ENCODE peak calls at places on chromosomes 12 and 14, in seven cellular contexts. C is mucosa of descending colon, J is HepG2, A is tibial artery, N is left lung, H is OCI-LY7, V is DND-41. W is an unnamed sample.

GRCh38 chr12:93883436-93884154 is 206.4 kb downstream of the CRADD start:
- DNase-seq in N (no peak), H (no peak), J (no peak), V (no peak), C (no peak), A (no peak), W (no peak)

GRCh38 chr12:96447256-96447655 is 42.1 kb upstream of the CFAP54 start:
- DNase-seq in V (no peak), H (no peak), A (no peak), N (no peak), C (no peak), J (no peak), W (no peak)

GRCh38 chr12:33192226-33192625 is 247.4 kb downstream of the SYT10 start:
- DNase-seq in H (no peak), V (no peak), A (no peak), J (no peak), N (no peak), C (no peak), W (no peak)

GRCh38 chr12:24378548-24379011 is 429.1 kb upstream of the SOX5 start:
- DNase-seq in J (no peak), N (no peak), C (no peak), A (no peak), H (no peak), V (no peak), W (no peak)

GRCh38 chr12:121803861-121804416 is at the start of gene SETD1B:
- DNase-seq in A (peak; percentile 83), J (no peak), H (peak; percentile 79), V (peak; percentile 83), C (peak; percentile 72), N (peak; percentile 92), W (no peak)

GRCh38 chr14:56181666-56182065 is 63.5 kb downstream of the PELI2 start:
- DNase-seq in A (no peak), H (no peak), V (no peak), C (no peak), J (no peak), N (no peak), W (no peak)

GRCh38 chr14:39974036-39974435 is 541.8 kb upstream of the FBXO33 start:
- DNase-seq in V (no peak), A (no peak), H (no peak), C (no peak), J (no peak), N (no peak), W (no peak)

GRCh38 chr12:109863961-109864712 is 16.2 kb downstream of the GLTP start:
- DNase-seq in A (no peak), C (no peak), V (no peak), N (no peak), H (no peak), J (peak; percentile 97), W (no peak)

GRCh38 chr14:61145903-61146411 is 135.2 kb downstream of the TMEM30B start:
- DNase-seq in V (no peak), A (no peak), H (no peak), C (no peak), N (no peak), J (no peak), W (no peak)

GRCh38 chr14:23831591-23831990 is 122.0 kb upstream of the DHRS4 start:
- DNase-seq in H (no peak), A (no peak), V (no peak), N (no peak), C (no peak), J (no peak), W (no peak)

GRCh38 chr12:124829008-124829707 is 34.5 kb downstream of the SCARB1 start:
- DNase-seq in H (no peak), C (no peak), A (no peak), N (peak; percentile 10), V (no peak), J (peak; percentile 93), W (no peak)

GRCh38 chr14:102249041-102249440 is 55.9 kb downstream of the MOK start:
- DNase-seq in N (no peak), J (no peak), A (no peak), H (no peak), V (no peak), C (no peak), W (no peak)

GRCh38 chr12:15274561-15274967 is 47.7 kb upstream of the PTPRO start:
- DNase-seq in V (no peak), J (no peak), C (no peak), H (no peak), A (no peak), N (no peak), W (no peak)

GRCh38 chr12:10132971-10133370 is 3.0 kb upstream of the CLEC7A start:
- DNase-seq in J (no peak), V (no peak), H (no peak), C (no peak), N (no peak), A (no peak), W (no peak)

GRCh38 chr12:103647267-103647666 is 60.2 kb downstream of the STAB2 start:
- DNase-seq in H (no peak), A (no peak), C (no peak), J (no peak), N (no peak), V (no peak), W (no peak)

GRCh38 chr12:15164997-15165659 is 56.1 kb downstream of the RERG start:
- DNase-seq in N (no peak), C (no peak), V (no peak), J (no peak), A (peak; percentile 82), H (no peak), W (no peak)

GRCh38 chr14:105148604-105149145 is 19.9 kb downstream of the JAG2 start:
- DNase-seq in C (no peak), V (no peak), A (no peak), N (peak; percentile 77), J (no peak), H (no peak), W (no peak)

GRCh38 chr12:19572920-19573558 is 133.7 kb downstream of the AEBP2 start:
- DNase-seq in H (peak; percentile 61), N (no peak), J (peak; percentile 45), A (peak; percentile 66), V (peak; percentile 59), C (no peak), W (no peak)

GRCh38 chr12:108560321-108560721 is 652 bp downstream of the SART3 start:
- DNase-seq in J (peak; percentile 28), N (no peak), A (no peak), V (no peak), H (no peak), C (no peak), W (no peak)

GRCh38 chr12:124194521-124195225 is 100.2 kb upstream of the RFLNA start:
- DNase-seq in H (no peak), A (no peak), J (no peak), N (no peak), V (no peak), C (no peak), W (no peak)

GRCh38 chr14:56995010-56995409 is 184.7 kb upstream of the OTX2 start:
- DNase-seq in N (no peak), J (peak; percentile 1), C (no peak), V (no peak), H (no peak), A (no peak), W (no peak)

GRCh38 chr12:99386907-99387306 is 260.6 kb upstream of the GARIN6 start:
- DNase-seq in N (no peak), A (no peak), V (no peak), H (peak; percentile 67), C (no peak), J (peak; percentile 48), W (no peak)

GRCh38 chr12:83010169-83010804 is 323.6 kb downstream of the TMTC2 start:
- DNase-seq in V (no peak), A (no peak), C (no peak), N (no peak), J (no peak), H (peak; percentile 40), W (no peak)

GRCh38 chr12:83005534-83006197 is 319.0 kb downstream of the TMTC2 start:
- DNase-seq in H (no peak), C (no peak), A (no peak), N (no peak), V (no peak), J (no peak), W (no peak)

GRCh38 chr12:83003026-83003425 is 316.3 kb downstream of the TMTC2 start:
- DNase-seq in C (no peak), N (no peak), V (no peak), H (no peak), A (no peak), J (no peak), W (no peak)

GRCh38 chr12:83008703-83009102 is 322.0 kb downstream of the TMTC2 start:
- DNase-seq in A (no peak), N (no peak), H (no peak), V (no peak), J (no peak), C (no peak), W (no peak)
- H3K4me3 ChIP-seq in A (no peak overlapping the region), N (no peak overlapping the region), H (no peak overlapping the region), V (no peak overlapping the region), J (no peak overlapping the region), C (no peak overlapping the region), W (no peak overlapping the region)

GRCh38 chr12:79908366-79908765 is 26.5 kb downstream of the PPP1R12A start:
- DNase-seq in V (no peak), N (no peak), A (no peak), C (no peak), J (no peak), H (no peak), W (no peak)
- H3K4me1 ChIP-seq in V (no peaks in the 10 kb centered on the region), N (peaks cover 36% of the 10 kb centered on the region), A (peaks cover 23% of the 10 kb centered on the region), C (peaks cover 4% of the 10 kb centered on the region), J (peaks cover 17% of the 10 kb centered on the region), H (no peaks in the 10 kb centered on the region), W (no peaks in the 10 kb centered on the region)

DNA sequence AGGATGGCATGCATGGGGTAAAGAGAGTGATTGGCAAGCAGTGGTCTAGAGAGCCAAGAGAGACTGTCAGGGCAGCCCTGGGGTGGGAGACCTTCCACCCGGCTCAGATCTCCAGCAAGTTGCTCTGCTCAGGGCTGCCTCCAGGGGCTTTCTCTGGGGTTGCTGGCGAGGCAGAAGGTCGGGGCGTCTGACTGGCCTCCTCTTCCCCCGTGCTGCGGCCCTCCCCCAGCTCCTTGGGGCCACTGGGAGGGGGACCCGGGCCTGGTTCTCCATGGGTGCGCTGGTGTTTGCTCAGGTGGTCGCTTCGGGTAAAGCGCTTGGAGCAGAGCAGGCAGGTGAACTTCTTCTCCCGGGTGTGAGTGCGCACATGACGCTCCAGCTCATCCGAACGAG is 6.6 kb upstream of the AAAS start:
- DNase-seq in A (no peak), C (no peak), V (no peak), N (no peak), H (peak; percentile 25), J (peak; percentile 33), W (no peak)
- TF ChIP-seq CTCF in A (no peak), C (no peak), V (no peak), N (no peak), H (no peak), J (peak; percentile 15), W (no peak)

DNA sequence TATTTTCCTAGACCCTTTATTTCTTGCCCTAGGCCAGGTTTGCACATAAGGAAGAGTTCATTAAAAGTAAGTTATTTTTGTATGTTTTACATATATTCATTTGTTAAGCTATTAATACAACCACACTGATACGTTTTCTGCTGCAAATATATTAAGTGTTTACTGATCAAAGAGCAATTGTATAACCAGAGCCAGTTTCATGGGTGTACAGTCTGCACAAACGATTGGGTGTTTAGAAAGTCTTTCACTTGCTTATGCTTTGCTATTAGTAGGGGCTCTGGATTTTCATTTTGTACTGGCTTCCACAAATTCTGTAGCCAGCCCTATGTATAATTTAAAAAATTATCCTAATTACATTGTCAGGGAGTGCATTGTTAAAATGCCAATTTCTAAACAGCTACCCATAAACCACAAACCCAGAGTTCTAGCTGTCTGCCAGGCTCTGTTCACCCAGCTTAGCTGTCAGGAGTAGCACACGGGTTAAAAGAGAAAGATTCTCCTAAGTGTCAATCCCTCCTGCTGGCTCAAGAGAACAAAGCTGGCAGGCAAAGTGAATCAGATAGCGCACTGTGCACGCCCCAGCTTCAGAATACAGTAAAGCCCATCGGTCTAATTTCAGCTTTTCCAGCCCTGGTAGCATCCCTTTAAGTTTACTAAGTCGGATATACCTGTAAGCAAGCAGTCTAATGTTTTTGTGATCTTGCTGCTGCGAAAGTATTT is 151.0 kb upstream of the LMO3 start:
- DNase-seq in A (no peak), N (no peak), J (no peak), V (no peak), C (no peak), H (no peak), W (no peak)
- H3K4me3 ChIP-seq in A (no peak overlapping the region), N (no peak overlapping the region), J (no peak overlapping the region), V (no peak overlapping the region), C (no peak overlapping the region), H (no peak overlapping the region), W (no peak overlapping the region)

W was measured in esophagus squamous epithelium.